ENCODE peak calls at places on chromosomes 7 and 10, in seven cellular contexts. U is A549, Y is suprapubic skin, F is cardiac muscle cell, J is colonic mucosa, K is esophagus muscularis mucosa, D is fibroblast of lung. C is an unnamed sample. For H3K4me1, the result is how much of the 10 kb centered on the place peaks cover.

GRCh38 chr7:31939076-31939475 is 131.1 kb downstream of the PDE1C start:
- DNase-seq in D (no peak), F (no peak), K (no peak), U (peak), Y (no peak), J (no peak), C (no peak)

GRCh38 chr7:22193361-22194016 is 163.5 kb downstream of the RAPGEF5 start:
- DNase-seq in J (no peak), U (no peak), Y (no peak), D (peak), F (peak), K (no peak), C (no peak)

GRCh38 chr10:21021843-21022594 is 124.9 kb upstream of the NEBL start:
- DNase-seq in U (peak), D (no peak), F (peak), J (no peak), K (no peak), Y (no peak), C (peak)

GRCh38 chr10:71729023-71729649 is 9.6 kb upstream of the C10orf105 start:
- DNase-seq in K (no peak), D (no peak), F (no peak), U (peak), Y (no peak), J (peak), C (no peak)

GRCh38 chr7:133354546-133355324 is 101.9 kb downstream of the EXOC4 start:
- DNase-seq in D (peak), J (no peak), F (peak), K (no peak), Y (no peak), U (no peak), C (no peak)

GRCh38 chr7:159143780-159144755 is 599 bp downstream of the VIPR2 start:
- DNase-seq in F (no peak), U (no peak), J (no peak), Y (no peak), K (peak), D (no peak), C (no peak)

GRCh38 chr10:13162013-13162364 is 631 bp downstream of the MCM10 start:
- DNase-seq in D (no peak), U (no peak), J (no peak), Y (no peak), F (no peak), K (no peak), C (no peak)

GRCh38 chr7:71430246-71430645 is 298.3 kb downstream of the GALNT17 start:
- DNase-seq in Y (peak), D (no peak), F (no peak), U (no peak), J (no peak), K (no peak), C (no peak)

GRCh38 chr7:47715631-47716068 is 133.7 kb upstream of the TNS3 start:
- DNase-seq in F (no peak), D (no peak), Y (no peak), U (no peak), K (peak), J (no peak), C (no peak)

GRCh38 chr10:62153191-62153590 is 115.5 kb downstream of the RTKN2 start:
- DNase-seq in J (no peak), F (peak), U (no peak), Y (no peak), K (no peak), D (peak), C (no peak)

GRCh38 chr10:85916999-85917573 is 449.5 kb downstream of the GRID1 start:
- DNase-seq in D (no peak), K (peak), U (no peak), F (no peak), Y (no peak), J (no peak), C (no peak)

GRCh38 chr7:133023370-133024075 is 58.4 kb downstream of the CHCHD3 start:
- DNase-seq in K (no peak), D (no peak), U (no peak), F (peak), J (no peak), Y (no peak), C (no peak)

GRCh38 chr10:86139066-86139657 is 227.4 kb downstream of the GRID1 start:
- DNase-seq in D (no peak), K (no peak), F (peak), U (peak), Y (no peak), J (no peak), C (peak)

GRCh38 chr7:144785491-144785890 is 50.4 kb downstream of the TPK1 start:
- DNase-seq in U (no peak), F (no peak), Y (no peak), D (no peak), K (no peak), J (no peak), C (no peak)

GRCh38 chr7:144784943-144785342 is 50.9 kb downstream of the TPK1 start:
- DNase-seq in K (no peak), D (no peak), F (peak), Y (no peak), J (no peak), U (no peak), C (no peak)

GRCh38 chr7:144787127-144787526 is 48.7 kb downstream of the TPK1 start:
- DNase-seq in K (no peak), D (no peak), U (no peak), Y (no peak), F (no peak), J (no peak), C (no peak)

GRCh38 chr7:144786079-144786478 is 49.8 kb downstream of the TPK1 start:
- DNase-seq in K (no peak), U (no peak), D (no peak), Y (no peak), J (no peak), F (no peak), C (no peak)

GRCh38 chr7:144786522-144786921 is 49.3 kb downstream of the TPK1 start:
- DNase-seq in F (no peak), J (no peak), Y (no peak), K (no peak), U (no peak), D (no peak), C (no peak)
- TF ChIP-seq CTCF in F (peak), J (no peak), Y (no peak), K (no peak), U (no peak), D (no peak), C (peak)

DNA sequence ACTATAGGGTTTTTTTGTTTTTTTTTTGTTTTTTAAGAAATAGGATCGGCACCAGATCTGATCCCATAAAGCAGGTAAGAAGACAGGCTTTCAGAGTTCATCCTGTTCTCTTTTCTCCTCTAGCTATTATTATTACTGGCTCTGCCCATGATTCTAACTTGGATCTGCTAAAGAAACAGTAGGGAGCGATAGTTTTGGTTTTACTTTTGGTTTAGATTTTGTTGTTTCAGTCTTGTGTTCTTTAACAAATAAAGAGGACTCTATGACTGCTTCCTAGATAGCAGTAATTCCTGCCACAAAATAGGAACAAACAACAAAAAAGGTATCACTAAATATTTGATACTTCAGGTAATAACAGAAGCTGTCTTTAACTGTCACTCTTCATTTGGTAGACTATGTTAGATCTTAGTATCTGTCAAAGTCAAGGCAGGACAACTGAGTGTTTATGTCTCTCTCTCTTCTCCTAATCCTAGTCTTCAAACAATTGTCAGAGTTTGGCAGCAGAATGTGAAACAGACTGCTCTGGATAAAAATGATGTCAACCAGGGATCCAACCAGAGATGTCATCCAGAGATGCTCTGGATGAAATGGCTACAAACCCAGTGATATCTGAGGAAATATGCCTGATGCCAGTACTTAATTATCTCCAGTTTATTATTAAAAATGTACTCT is 99.8 kb downstream of the KMT2C start:
- DNase-seq in F (no peak), Y (no peak), D (no peak), U (no peak), K (no peak), J (no peak), C (no peak)
- H3K4me3 ChIP-seq in F (no peak), Y (peak), D (peak), U (no peak), K (peak), J (no peak), C (no peak)

DNA sequence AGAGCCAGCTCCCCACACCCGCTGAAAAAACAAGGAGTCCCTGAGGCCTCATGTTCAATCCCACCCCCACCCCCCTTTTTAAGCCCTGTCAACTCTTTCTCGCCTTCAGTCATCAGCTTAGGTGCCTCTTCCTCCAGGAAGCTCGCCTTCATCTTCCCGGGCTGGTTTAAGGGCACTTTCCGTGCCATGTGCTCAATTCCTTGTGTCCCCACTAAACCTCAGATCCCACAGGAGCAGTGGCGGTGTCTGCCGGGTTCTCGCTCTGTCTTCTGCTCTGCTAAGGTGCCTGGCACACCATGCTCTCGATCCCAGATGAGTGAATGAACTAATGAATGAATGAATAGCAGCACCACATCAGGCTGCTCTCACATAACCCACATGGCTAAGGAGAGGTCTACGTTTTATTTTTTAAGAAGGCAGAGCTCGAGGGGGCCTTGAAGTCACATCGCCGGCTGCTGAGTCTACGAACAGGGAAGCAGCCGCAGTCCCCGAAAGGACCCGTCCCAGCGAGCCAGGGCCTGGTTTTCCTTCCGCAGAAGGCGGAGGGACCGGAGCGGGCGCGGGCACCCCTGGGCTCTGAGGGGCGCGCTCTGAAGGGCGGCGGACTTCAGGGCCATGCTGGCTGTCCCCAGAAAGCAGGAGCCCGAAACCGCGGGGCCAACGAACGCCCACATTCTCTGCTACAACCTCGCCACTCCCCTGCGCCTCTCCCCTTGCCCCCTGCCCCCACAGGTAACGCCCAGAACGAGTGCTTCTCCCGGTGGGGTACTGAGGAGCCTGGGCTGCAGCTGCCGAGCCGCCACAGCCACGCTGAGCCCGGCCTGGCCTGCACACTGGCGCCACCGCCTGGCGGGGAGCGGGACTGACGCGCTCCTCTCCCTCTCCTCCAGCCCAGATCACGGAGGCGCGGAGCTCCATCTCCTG is 73.4 kb upstream of the KCNMA1 start:
- DNase-seq in D (peak), U (peak), J (peak), Y (no peak), K (peak), F (peak), C (peak)
- H3K4me1 ChIP-seq in D (under half), U (under half), J (under half), Y (under half), K (under half), F (under half), C (under half)

GRCh38 chr10:102393411-102394078 is 2.0 kb upstream of the NFKB2 start:
- DNase-seq in J (no peak), F (no peak), Y (no peak), U (no peak), K (no peak), D (no peak), C (no peak)
- TF ChIP-seq CTCF in J (no peak), F (peak), Y (peak), U (no peak), K (no peak), D (no peak), C (peak)

GRCh38 chr10:124065382-124066155 is 27.8 kb downstream of the CHST15 start:
- DNase-seq in Y (no peak), U (no peak), J (no peak), D (no peak), K (no peak), F (peak), C (peak)
- H3K4me3 ChIP-seq in Y (no peak), U (no peak), J (no peak), D (no peak), K (peak), F (no peak), C (no peak)

DNA sequence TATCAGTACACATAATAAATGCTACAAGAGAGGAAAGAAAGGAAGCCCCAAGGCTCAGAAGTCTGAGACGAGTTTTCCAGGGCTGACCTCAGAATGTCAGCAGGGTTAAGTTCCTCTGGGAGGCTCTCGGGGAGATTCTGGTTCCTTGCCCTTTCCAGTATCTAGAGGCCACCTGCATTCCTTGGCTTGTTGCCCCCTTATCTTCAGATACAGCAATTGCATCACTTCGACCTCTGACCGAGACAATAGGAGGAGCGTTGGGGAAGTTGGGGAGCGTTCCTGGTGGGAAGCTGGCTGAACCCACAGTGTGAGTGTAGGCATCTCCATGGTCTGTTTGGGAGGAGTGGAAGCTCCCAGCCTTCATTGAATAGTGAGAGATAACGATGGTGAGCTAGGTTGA is 72.0 kb upstream of the MTPN start:
- DNase-seq in K (no peak), F (no peak), J (no peak), Y (no peak), D (no peak), U (no peak), C (no peak)
- H3K4me1 ChIP-seq in K (under half), F (under half), J (under half), Y (under half), D (under half), U (under half), C (under half)

DNA sequence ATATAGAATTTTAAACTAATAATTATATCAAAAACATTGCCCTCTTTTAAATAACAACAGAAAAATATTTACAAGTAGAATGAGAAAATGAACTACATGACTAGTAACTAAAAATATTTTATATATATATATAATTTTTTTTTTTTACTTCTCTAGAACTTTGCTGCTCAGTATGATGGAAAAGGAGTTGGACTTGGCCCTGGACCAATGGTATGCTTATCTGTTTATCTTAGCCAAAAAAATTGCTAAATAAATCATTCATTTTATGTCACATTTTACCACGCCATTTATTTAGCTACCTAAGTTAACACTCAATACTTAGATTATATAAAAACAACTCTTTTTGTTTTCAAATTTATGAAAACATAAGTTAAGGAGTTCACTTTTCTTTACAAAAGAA is 6.7 kb downstream of the COL1A2 start:
- DNase-seq in F (peak), D (no peak), K (no peak), J (no peak), Y (no peak), U (no peak), C (no peak)
- TF ChIP-seq CTCF in F (no peak), D (no peak), K (no peak), J (no peak), Y (no peak), U (no peak), C (no peak)

GRCh38 chr7:55533050-55533728 is 39.1 kb downstream of the VOPP1 start:
- DNase-seq in D (no peak), F (no peak), U (no peak), K (no peak), J (no peak), Y (no peak), C (no peak)
- H3K4me3 ChIP-seq in D (no peak), F (no peak), U (no peak), K (no peak), J (no peak), Y (no peak), C (no peak)